ENCODE peak calls at places on chromosomes 13 and 19, in five cellular contexts. One of them, this sample, is unnamed. For H3K4me1, the result is how much of the 10 kb centered on the place peaks cover.

GRCh38 chr13:112674412-112675383 is 15.1 kb upstream of the ATP11A start:
- DNase-seq in naive thymus-derived CD4-positive, alpha-beta T cell: no peak
- DNase-seq in effector memory CD4-positive, alpha-beta T cell: no peak
- DNase-seq in mesendoderm: no peak
- DNase-seq in neuronal stem cell: no peak
- DNase-seq in this sample: no peak

GRCh38 chr13:56457535-56458200 is 683.0 kb upstream of the PRR20A start:
- DNase-seq in neuronal stem cell: no peak
- DNase-seq in naive thymus-derived CD4-positive, alpha-beta T cell: no peak
- DNase-seq in mesendoderm: no peak
- DNase-seq in effector memory CD4-positive, alpha-beta T cell: no peak
- DNase-seq in this sample: no peak

GRCh38 chr13:48775804-48776203 is 122.1 kb downstream of the CYSLTR2 start:
- DNase-seq in effector memory CD4-positive, alpha-beta T cell: no peak
- DNase-seq in naive thymus-derived CD4-positive, alpha-beta T cell: no peak
- DNase-seq in mesendoderm: peak
- DNase-seq in neuronal stem cell: no peak
- DNase-seq in this sample: no peak

GRCh38 chr13:22936228-22936627 is 244.6 kb upstream of the SGCG start:
- DNase-seq in naive thymus-derived CD4-positive, alpha-beta T cell: no peak
- DNase-seq in mesendoderm: no peak
- DNase-seq in effector memory CD4-positive, alpha-beta T cell: no peak
- DNase-seq in neuronal stem cell: no peak
- DNase-seq in this sample: no peak

GRCh38 chr13:112883241-112883945 is 85.6 kb upstream of the MCF2L start:
- DNase-seq in effector memory CD4-positive, alpha-beta T cell: no peak
- DNase-seq in naive thymus-derived CD4-positive, alpha-beta T cell: no peak
- DNase-seq in mesendoderm: no peak
- DNase-seq in neuronal stem cell: no peak
- DNase-seq in this sample: no peak

GRCh38 chr13:43434185-43434584 is 352.6 kb downstream of the ENOX1 start:
- DNase-seq in effector memory CD4-positive, alpha-beta T cell: no peak
- DNase-seq in neuronal stem cell: no peak
- DNase-seq in naive thymus-derived CD4-positive, alpha-beta T cell: no peak
- DNase-seq in mesendoderm: no peak
- DNase-seq in this sample: no peak

GRCh38 chr13:30705672-30706071 is 29.7 kb upstream of the ALOX5AP start:
- DNase-seq in mesendoderm: peak
- DNase-seq in naive thymus-derived CD4-positive, alpha-beta T cell: no peak
- DNase-seq in effector memory CD4-positive, alpha-beta T cell: no peak
- DNase-seq in neuronal stem cell: no peak
- DNase-seq in this sample: no peak

GRCh38 chr13:86900906-86901305 is 770.3 kb upstream of the SLITRK5 start:
- DNase-seq in naive thymus-derived CD4-positive, alpha-beta T cell: no peak
- DNase-seq in effector memory CD4-positive, alpha-beta T cell: no peak
- DNase-seq in mesendoderm: no peak
- DNase-seq in neuronal stem cell: no peak
- DNase-seq in this sample: no peak

GRCh38 chr13:75353786-75354193 is 128.2 kb downstream of the TBC1D4 start:
- DNase-seq in mesendoderm: no peak
- DNase-seq in effector memory CD4-positive, alpha-beta T cell: no peak
- DNase-seq in neuronal stem cell: no peak
- DNase-seq in naive thymus-derived CD4-positive, alpha-beta T cell: no peak
- DNase-seq in this sample: no peak

GRCh38 chr13:101181076-101181685 is 235.1 kb downstream of the NALCN start:
- DNase-seq in neuronal stem cell: no peak
- DNase-seq in naive thymus-derived CD4-positive, alpha-beta T cell: no peak
- DNase-seq in effector memory CD4-positive, alpha-beta T cell: no peak
- DNase-seq in mesendoderm: no peak
- DNase-seq in this sample: no peak
- H3K4me3 ChIP-seq in neuronal stem cell: no peak
- H3K4me3 ChIP-seq in naive thymus-derived CD4-positive, alpha-beta T cell: no peak
- H3K4me3 ChIP-seq in effector memory CD4-positive, alpha-beta T cell: no peak
- H3K4me3 ChIP-seq in mesendoderm: no peak
- H3K4me3 ChIP-seq in this sample: no peak

DNA sequence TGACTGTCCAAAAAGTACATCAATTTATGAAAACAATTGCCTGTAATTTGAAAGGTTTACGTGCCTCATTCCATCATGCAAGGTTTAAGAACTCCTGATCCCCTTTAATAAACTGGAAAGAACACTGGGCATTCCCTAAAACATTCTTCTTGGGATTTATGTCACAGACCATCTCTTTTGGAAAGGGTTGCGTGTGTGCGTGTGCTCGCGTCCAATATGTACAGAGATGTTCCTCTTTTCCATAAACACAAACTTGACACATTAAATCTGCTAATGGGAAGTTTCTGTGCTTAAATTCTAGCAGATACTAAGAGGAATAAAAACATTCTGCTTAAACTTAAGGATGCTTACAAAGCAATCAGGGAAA is 83.9 kb downstream of the STK24 start:
- DNase-seq in neuronal stem cell: no peak
- DNase-seq in naive thymus-derived CD4-positive, alpha-beta T cell: no peak
- DNase-seq in effector memory CD4-positive, alpha-beta T cell: no peak
- DNase-seq in mesendoderm: no peak
- DNase-seq in this sample: no peak
- H3K4me1 ChIP-seq in neuronal stem cell: under half
- H3K4me1 ChIP-seq in naive thymus-derived CD4-positive, alpha-beta T cell: under half
- H3K4me1 ChIP-seq in effector memory CD4-positive, alpha-beta T cell: under half
- H3K4me1 ChIP-seq in mesendoderm: under half
- H3K4me1 ChIP-seq in this sample: under half

GRCh38 chr19:40717880-40718773 is 1.2 kb downstream of the ITPKC start:
- DNase-seq in mesendoderm: peak
- DNase-seq in neuronal stem cell: no peak
- DNase-seq in effector memory CD4-positive, alpha-beta T cell: no peak
- DNase-seq in naive thymus-derived CD4-positive, alpha-beta T cell: no peak
- DNase-seq in this sample: peak
- H3K4me3 ChIP-seq in mesendoderm: peak
- H3K4me3 ChIP-seq in neuronal stem cell: peak
- H3K4me3 ChIP-seq in effector memory CD4-positive, alpha-beta T cell: peak
- H3K4me3 ChIP-seq in naive thymus-derived CD4-positive, alpha-beta T cell: peak
- H3K4me3 ChIP-seq in this sample: peak

GRCh38 chr19:44741841-44742352 is 6.6 kb upstream of the BCL3 start:
- DNase-seq in effector memory CD4-positive, alpha-beta T cell: no peak
- DNase-seq in mesendoderm: peak
- DNase-seq in neuronal stem cell: no peak
- DNase-seq in naive thymus-derived CD4-positive, alpha-beta T cell: no peak
- DNase-seq in this sample: peak
- H3K4me1 ChIP-seq in effector memory CD4-positive, alpha-beta T cell: under half
- H3K4me1 ChIP-seq in mesendoderm: under half
- H3K4me1 ChIP-seq in neuronal stem cell: under half
- H3K4me1 ChIP-seq in naive thymus-derived CD4-positive, alpha-beta T cell: under half
- H3K4me1 ChIP-seq in this sample: half or more

DNA sequence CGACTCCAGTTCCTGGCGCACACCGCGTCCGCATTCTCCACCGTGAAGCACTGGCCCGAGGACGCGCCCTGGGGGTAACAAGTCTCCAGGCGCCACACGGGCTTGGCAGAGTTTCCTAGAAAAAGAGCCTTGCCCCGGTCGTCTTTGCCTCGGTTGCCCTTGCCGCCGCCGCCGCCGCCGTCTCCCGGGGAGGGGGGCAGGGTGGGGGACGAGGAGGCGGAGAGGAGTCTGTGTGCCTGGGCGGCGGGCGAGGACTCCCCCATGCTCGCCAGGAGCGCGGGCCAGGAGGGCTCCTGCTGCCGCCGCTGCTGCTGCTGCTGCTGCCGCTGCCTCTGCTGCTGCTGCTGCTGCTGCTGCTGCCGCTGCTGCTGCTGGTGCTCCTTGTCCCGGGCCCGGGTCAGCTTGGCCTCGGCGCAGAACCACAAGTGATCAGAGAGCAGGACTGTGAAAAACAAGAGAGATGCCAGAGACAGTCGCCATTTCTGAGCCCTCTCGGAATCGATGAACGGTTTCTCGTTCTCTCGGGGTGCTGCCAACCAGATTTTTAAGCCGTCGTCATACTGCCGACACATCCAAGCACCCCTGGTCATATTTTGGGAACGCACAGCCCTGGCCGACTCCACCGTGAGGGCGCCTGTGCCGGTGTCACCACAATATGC is 349.2 kb downstream of the LIG4 start:
- DNase-seq in effector memory CD4-positive, alpha-beta T cell: no peak
- DNase-seq in mesendoderm: peak
- DNase-seq in naive thymus-derived CD4-positive, alpha-beta T cell: no peak
- DNase-seq in neuronal stem cell: peak
- DNase-seq in this sample: no peak
- H3K4me3 ChIP-seq in effector memory CD4-positive, alpha-beta T cell: no peak
- H3K4me3 ChIP-seq in mesendoderm: peak
- H3K4me3 ChIP-seq in naive thymus-derived CD4-positive, alpha-beta T cell: no peak
- H3K4me3 ChIP-seq in neuronal stem cell: peak
- H3K4me3 ChIP-seq in this sample: no peak

DNA sequence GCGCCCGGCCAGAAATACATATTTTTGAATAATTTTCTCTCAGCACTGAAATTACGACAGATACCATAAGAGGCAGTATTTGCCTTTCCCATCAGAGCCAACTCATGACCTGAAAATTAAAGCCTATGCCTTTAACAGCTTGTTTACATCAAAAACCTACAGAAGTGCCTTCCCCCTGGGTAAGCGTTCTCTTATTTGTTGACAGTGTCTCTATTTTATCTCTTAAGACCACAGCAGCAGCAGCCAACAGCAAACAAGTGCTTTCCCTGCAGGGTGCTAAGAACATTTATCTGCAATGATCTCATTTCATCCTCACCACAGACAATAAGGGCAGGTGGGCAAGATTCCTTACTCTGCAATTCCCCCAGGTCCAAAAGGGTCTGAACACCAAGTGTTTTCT is 6.0 kb downstream of the AKAP8L start:
- DNase-seq in neuronal stem cell: no peak
- DNase-seq in mesendoderm: peak
- DNase-seq in effector memory CD4-positive, alpha-beta T cell: no peak
- DNase-seq in naive thymus-derived CD4-positive, alpha-beta T cell: no peak
- DNase-seq in this sample: no peak
- H3K4me1 ChIP-seq in neuronal stem cell: under half
- H3K4me1 ChIP-seq in mesendoderm: under half
- H3K4me1 ChIP-seq in effector memory CD4-positive, alpha-beta T cell: under half
- H3K4me1 ChIP-seq in naive thymus-derived CD4-positive, alpha-beta T cell: under half
- H3K4me1 ChIP-seq in this sample: under half

DNA sequence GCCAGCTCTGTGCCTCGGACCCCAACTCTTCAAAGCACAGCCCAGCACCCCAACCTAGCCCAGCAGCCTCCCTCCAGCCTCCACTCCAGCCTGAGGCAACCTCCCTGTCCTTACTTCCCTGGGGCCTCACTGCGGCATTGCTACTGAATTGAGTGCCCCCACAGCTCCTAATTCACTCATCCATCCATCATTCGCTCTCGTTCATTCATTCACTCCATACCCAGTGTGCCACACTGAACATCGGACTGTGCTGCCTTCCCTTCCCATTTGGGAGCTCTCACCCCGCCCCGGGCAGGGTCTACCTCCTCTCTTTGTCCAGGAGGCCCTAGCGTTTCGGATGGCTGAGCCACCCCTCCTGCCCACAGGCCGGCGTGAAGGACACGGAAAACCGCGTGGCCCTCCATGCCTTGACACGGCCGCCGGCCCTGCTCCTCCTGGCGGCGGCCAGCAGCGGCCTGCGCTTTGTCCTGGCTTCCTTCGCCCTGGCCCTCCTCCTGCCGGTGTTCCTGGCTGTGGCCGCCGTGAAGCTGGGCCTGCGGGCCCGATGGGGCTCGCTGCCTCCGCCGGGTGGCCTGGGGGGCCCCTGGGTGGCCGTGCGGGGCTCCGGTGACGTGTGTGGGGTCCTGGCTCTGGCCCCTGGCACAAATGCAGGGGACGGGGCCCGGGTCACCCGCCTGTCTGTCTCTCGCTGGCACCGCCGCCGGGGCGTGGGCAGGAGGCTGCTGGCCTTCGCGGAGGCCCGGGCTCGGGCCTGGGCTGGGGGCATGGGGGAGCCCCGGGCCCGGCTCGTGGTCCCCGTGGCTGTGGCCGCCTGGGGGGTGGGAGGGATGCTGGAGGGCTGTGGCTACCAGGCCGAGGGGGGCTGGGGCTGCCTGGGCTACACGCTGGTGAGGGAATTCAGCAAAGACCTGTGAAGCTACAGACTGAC is 1.3 kb downstream of the NAT14 start:
- DNase-seq in effector memory CD4-positive, alpha-beta T cell: no peak
- DNase-seq in mesendoderm: no peak
- DNase-seq in naive thymus-derived CD4-positive, alpha-beta T cell: no peak
- DNase-seq in neuronal stem cell: no peak
- DNase-seq in this sample: no peak
- H3K4me3 ChIP-seq in effector memory CD4-positive, alpha-beta T cell: no peak
- H3K4me3 ChIP-seq in mesendoderm: no peak
- H3K4me3 ChIP-seq in naive thymus-derived CD4-positive, alpha-beta T cell: no peak
- H3K4me3 ChIP-seq in neuronal stem cell: no peak
- H3K4me3 ChIP-seq in this sample: no peak

GRCh38 chr13:109114991-109115390 is 485.6 kb downstream of the MYO16 start:
- DNase-seq in mesendoderm: no peak
- DNase-seq in neuronal stem cell: no peak
- DNase-seq in effector memory CD4-positive, alpha-beta T cell: no peak
- DNase-seq in naive thymus-derived CD4-positive, alpha-beta T cell: no peak
- DNase-seq in this sample: no peak

GRCh38 chr13:109110159-109110558 is 480.7 kb downstream of the MYO16 start:
- DNase-seq in mesendoderm: no peak
- DNase-seq in neuronal stem cell: no peak
- DNase-seq in naive thymus-derived CD4-positive, alpha-beta T cell: no peak
- DNase-seq in effector memory CD4-positive, alpha-beta T cell: no peak
- DNase-seq in this sample: no peak

GRCh38 chr13:109111141-109111540 is 481.7 kb downstream of the MYO16 start:
- DNase-seq in mesendoderm: no peak
- DNase-seq in naive thymus-derived CD4-positive, alpha-beta T cell: no peak
- DNase-seq in effector memory CD4-positive, alpha-beta T cell: no peak
- DNase-seq in neuronal stem cell: no peak
- DNase-seq in this sample: no peak

GRCh38 chr13:109113427-109113826 is 484.0 kb downstream of the MYO16 start:
- DNase-seq in neuronal stem cell: no peak
- DNase-seq in mesendoderm: no peak
- DNase-seq in effector memory CD4-positive, alpha-beta T cell: no peak
- DNase-seq in naive thymus-derived CD4-positive, alpha-beta T cell: no peak
- DNase-seq in this sample: no peak
- H3K4me1 ChIP-seq in neuronal stem cell: under half
- H3K4me1 ChIP-seq in mesendoderm: under half
- H3K4me1 ChIP-seq in effector memory CD4-positive, alpha-beta T cell: under half
- H3K4me1 ChIP-seq in naive thymus-derived CD4-positive, alpha-beta T cell: under half
- H3K4me1 ChIP-seq in this sample: under half